ENCODE peak calls at places on chromosome 19, in eight cellular contexts. One of them, this sample, is unnamed.

GRCh38 chr19:50266896-50267295 is 62.3 kb downstream of the KCNC3 start:
- DNase-seq in mesenchymal stem cell: no peak
- DNase-seq in colonic mucosa: peak
- DNase-seq in fibroblast of lung: no peak
- DNase-seq in NCI-H460: no peak
- DNase-seq in AG04449: no peak
- DNase-seq in NCI-H1436: peak
- DNase-seq in cardiac fibroblast: no peak
- DNase-seq in this sample: peak

GRCh38 chr19:38735257-38735686 is 9.0 kb downstream of the CAPN12 start:
- DNase-seq in AG04449: no peak
- DNase-seq in mesenchymal stem cell: no peak
- DNase-seq in fibroblast of lung: no peak
- DNase-seq in NCI-H1436: peak
- DNase-seq in colonic mucosa: peak
- DNase-seq in cardiac fibroblast: no peak
- DNase-seq in NCI-H460: no peak
- DNase-seq in this sample: peak

GRCh38 chr19:34314437-34315313 is 50.3 kb upstream of the GPI start:
- DNase-seq in mesenchymal stem cell: no peak
- DNase-seq in fibroblast of lung: no peak
- DNase-seq in AG04449: no peak
- DNase-seq in NCI-H1436: no peak
- DNase-seq in colonic mucosa: no peak
- DNase-seq in cardiac fibroblast: no peak
- DNase-seq in NCI-H460: no peak
- DNase-seq in this sample: no peak

GRCh38 chr19:532578-533484 is 1.3 kb downstream of the CDC34 start:
- DNase-seq in NCI-H460: peak
- DNase-seq in cardiac fibroblast: peak
- DNase-seq in AG04449: no peak
- DNase-seq in colonic mucosa: peak
- DNase-seq in NCI-H1436: no peak
- DNase-seq in fibroblast of lung: peak
- DNase-seq in mesenchymal stem cell: peak
- DNase-seq in this sample: peak

GRCh38 chr19:49396738-49397505 is 8.9 kb downstream of the KASH5 start:
- DNase-seq in cardiac fibroblast: no peak
- DNase-seq in fibroblast of lung: no peak
- DNase-seq in mesenchymal stem cell: no peak
- DNase-seq in colonic mucosa: no peak
- DNase-seq in NCI-H460: no peak
- DNase-seq in NCI-H1436: no peak
- DNase-seq in AG04449: no peak
- DNase-seq in this sample: no peak

GRCh38 chr19:28309072-28309471 is 903.9 kb downstream of the UQCRFS1 start:
- DNase-seq in colonic mucosa: no peak
- DNase-seq in AG04449: no peak
- DNase-seq in NCI-H460: no peak
- DNase-seq in fibroblast of lung: no peak
- DNase-seq in NCI-H1436: no peak
- DNase-seq in mesenchymal stem cell: no peak
- DNase-seq in cardiac fibroblast: no peak
- DNase-seq in this sample: no peak

GRCh38 chr19:42092350-42092749 is 16.4 kb downstream of the ZNF574 start:
- DNase-seq in AG04449: no peak
- DNase-seq in cardiac fibroblast: peak
- DNase-seq in NCI-H460: no peak
- DNase-seq in mesenchymal stem cell: no peak
- DNase-seq in fibroblast of lung: no peak
- DNase-seq in colonic mucosa: peak
- DNase-seq in NCI-H1436: peak
- DNase-seq in this sample: peak

GRCh38 chr19:5588441-5588840 is 20.7 kb upstream of the TINCR start:
- DNase-seq in NCI-H1436: no peak
- DNase-seq in NCI-H460: no peak
- DNase-seq in AG04449: no peak
- DNase-seq in fibroblast of lung: peak
- DNase-seq in mesenchymal stem cell: no peak
- DNase-seq in colonic mucosa: no peak
- DNase-seq in cardiac fibroblast: no peak
- DNase-seq in this sample: no peak

GRCh38 chr19:6963937-6964336 is 57.3 kb downstream of the MBD3L2B start:
- DNase-seq in fibroblast of lung: no peak
- DNase-seq in cardiac fibroblast: no peak
- DNase-seq in AG04449: no peak
- DNase-seq in NCI-H460: no peak
- DNase-seq in colonic mucosa: no peak
- DNase-seq in NCI-H1436: no peak
- DNase-seq in mesenchymal stem cell: no peak
- DNase-seq in this sample: no peak

GRCh38 chr19:43675269-43675879 is 5.4 kb upstream of the PLAUR start:
- DNase-seq in cardiac fibroblast: no peak
- DNase-seq in fibroblast of lung: peak
- DNase-seq in NCI-H460: no peak
- DNase-seq in AG04449: no peak
- DNase-seq in mesenchymal stem cell: peak
- DNase-seq in NCI-H1436: no peak
- DNase-seq in colonic mucosa: peak
- DNase-seq in this sample: peak

GRCh38 chr19:7831452-7831851 is 1.4 kb downstream of the EVI5L start:
- DNase-seq in cardiac fibroblast: peak
- DNase-seq in colonic mucosa: no peak
- DNase-seq in mesenchymal stem cell: peak
- DNase-seq in AG04449: no peak
- DNase-seq in NCI-H460: peak
- DNase-seq in NCI-H1436: no peak
- DNase-seq in fibroblast of lung: peak
- DNase-seq in this sample: peak

GRCh38 chr19:48635966-48636858 is 967 bp downstream of the DBP start:
- DNase-seq in NCI-H460: no peak
- DNase-seq in fibroblast of lung: no peak
- DNase-seq in cardiac fibroblast: no peak
- DNase-seq in NCI-H1436: peak
- DNase-seq in mesenchymal stem cell: no peak
- DNase-seq in colonic mucosa: peak
- DNase-seq in AG04449: no peak
- DNase-seq in this sample: peak

GRCh38 chr19:41373993-41374392 is 2.3 kb upstream of the TMEM91 start:
- DNase-seq in NCI-H460: no peak
- DNase-seq in colonic mucosa: peak
- DNase-seq in NCI-H1436: peak
- DNase-seq in cardiac fibroblast: peak
- DNase-seq in AG04449: peak
- DNase-seq in mesenchymal stem cell: peak
- DNase-seq in fibroblast of lung: peak
- DNase-seq in this sample: peak

GRCh38 chr19:7869453-7869909 is 4.7 kb downstream of the PRR36 start:
- DNase-seq in cardiac fibroblast: peak
- DNase-seq in NCI-H460: peak
- DNase-seq in colonic mucosa: peak
- DNase-seq in AG04449: no peak
- DNase-seq in fibroblast of lung: no peak
- DNase-seq in NCI-H1436: no peak
- DNase-seq in mesenchymal stem cell: peak
- DNase-seq in this sample: peak

GRCh38 chr19:13207237-13208130 is 57.3 kb downstream of the IER2 start:
- DNase-seq in NCI-H1436: no peak
- DNase-seq in cardiac fibroblast: no peak
- DNase-seq in colonic mucosa: no peak
- DNase-seq in AG04449: no peak
- DNase-seq in mesenchymal stem cell: no peak
- DNase-seq in NCI-H460: no peak
- DNase-seq in fibroblast of lung: no peak
- DNase-seq in this sample: peak

GRCh38 chr19:47133021-47133471 is 2.4 kb downstream of the SAE1 start:
- DNase-seq in NCI-H1436: no peak
- DNase-seq in mesenchymal stem cell: no peak
- DNase-seq in fibroblast of lung: no peak
- DNase-seq in cardiac fibroblast: no peak
- DNase-seq in colonic mucosa: no peak
- DNase-seq in NCI-H460: no peak
- DNase-seq in AG04449: no peak
- DNase-seq in this sample: no peak

GRCh38 chr19:1860821-1861598 is 2.4 kb downstream of the KLF16 start:
- DNase-seq in cardiac fibroblast: no peak
- DNase-seq in NCI-H460: no peak
- DNase-seq in NCI-H1436: no peak
- DNase-seq in AG04449: no peak
- DNase-seq in fibroblast of lung: no peak
- DNase-seq in mesenchymal stem cell: no peak
- DNase-seq in colonic mucosa: peak
- DNase-seq in this sample: no peak

GRCh38 chr19:41310031-41310831 is at the start of gene CCDC97:
- DNase-seq in NCI-H1436: peak
- DNase-seq in colonic mucosa: peak
- DNase-seq in cardiac fibroblast: peak
- DNase-seq in mesenchymal stem cell: peak
- DNase-seq in fibroblast of lung: peak
- DNase-seq in AG04449: no peak
- DNase-seq in NCI-H460: peak
- DNase-seq in this sample: peak

GRCh38 chr19:6476155-6476895 is 5.3 kb downstream of the DENND1C start:
- DNase-seq in NCI-H1436: no peak
- DNase-seq in colonic mucosa: peak
- DNase-seq in cardiac fibroblast: peak
- DNase-seq in AG04449: no peak
- DNase-seq in NCI-H460: peak
- DNase-seq in fibroblast of lung: peak
- DNase-seq in mesenchymal stem cell: peak
- DNase-seq in this sample: peak

GRCh38 chr19:9323557-9323918 is 441 bp upstream of the ZNF559 start:
- DNase-seq in NCI-H1436: peak
- DNase-seq in colonic mucosa: peak
- DNase-seq in NCI-H460: peak
- DNase-seq in fibroblast of lung: peak
- DNase-seq in AG04449: peak
- DNase-seq in mesenchymal stem cell: no peak
- DNase-seq in cardiac fibroblast: peak
- DNase-seq in this sample: peak

GRCh38 chr19:13022111-13022858 is 27.0 kb downstream of the NFIX start:
- DNase-seq in cardiac fibroblast: peak
- DNase-seq in colonic mucosa: no peak
- DNase-seq in mesenchymal stem cell: peak
- DNase-seq in NCI-H460: no peak
- DNase-seq in fibroblast of lung: peak
- DNase-seq in NCI-H1436: no peak
- DNase-seq in AG04449: no peak
- DNase-seq in this sample: no peak

GRCh38 chr19:6238643-6239281 is 41.0 kb downstream of the MLLT1 start:
- DNase-seq in fibroblast of lung: peak
- DNase-seq in colonic mucosa: no peak
- DNase-seq in NCI-H460: no peak
- DNase-seq in NCI-H1436: no peak
- DNase-seq in cardiac fibroblast: peak
- DNase-seq in AG04449: no peak
- DNase-seq in mesenchymal stem cell: no peak
- DNase-seq in this sample: peak

GRCh38 chr19:4414144-4414799 is 11.8 kb downstream of the CHAF1A start:
- DNase-seq in mesenchymal stem cell: peak
- DNase-seq in fibroblast of lung: peak
- DNase-seq in AG04449: no peak
- DNase-seq in cardiac fibroblast: peak
- DNase-seq in NCI-H460: no peak
- DNase-seq in colonic mucosa: no peak
- DNase-seq in NCI-H1436: no peak
- DNase-seq in this sample: no peak

GRCh38 chr19:13302521-13303270 is 152.5 kb downstream of the IER2 start:
- DNase-seq in AG04449: no peak
- DNase-seq in fibroblast of lung: no peak
- DNase-seq in cardiac fibroblast: no peak
- DNase-seq in mesenchymal stem cell: no peak
- DNase-seq in NCI-H1436: no peak
- DNase-seq in colonic mucosa: no peak
- DNase-seq in NCI-H460: no peak
- DNase-seq in this sample: no peak

GRCh38 chr19:50794778-50795664 is 4.8 kb downstream of the ACP4 start:
- DNase-seq in fibroblast of lung: no peak
- DNase-seq in colonic mucosa: no peak
- DNase-seq in mesenchymal stem cell: no peak
- DNase-seq in cardiac fibroblast: no peak
- DNase-seq in NCI-H1436: no peak
- DNase-seq in AG04449: no peak
- DNase-seq in NCI-H460: no peak
- DNase-seq in this sample: peak

GRCh38 chr19:30293051-30293785 is 79.0 kb upstream of the ZNF536 start:
- DNase-seq in cardiac fibroblast: no peak
- DNase-seq in NCI-H1436: no peak
- DNase-seq in mesenchymal stem cell: no peak
- DNase-seq in AG04449: no peak
- DNase-seq in colonic mucosa: no peak
- DNase-seq in NCI-H460: no peak
- DNase-seq in fibroblast of lung: no peak
- DNase-seq in this sample: no peak

GRCh38 chr19:2345794-2346663 is 14.0 kb upstream of the TMPRSS9 start:
- DNase-seq in AG04449: no peak
- DNase-seq in cardiac fibroblast: peak
- DNase-seq in NCI-H1436: no peak
- DNase-seq in NCI-H460: no peak
- DNase-seq in fibroblast of lung: no peak
- DNase-seq in colonic mucosa: peak
- DNase-seq in mesenchymal stem cell: no peak
- DNase-seq in this sample: peak

GRCh38 chr19:35224681-35225604 is 3.6 kb downstream of the FAM187B start:
- DNase-seq in colonic mucosa: peak
- DNase-seq in NCI-H1436: no peak
- DNase-seq in NCI-H460: no peak
- DNase-seq in mesenchymal stem cell: no peak
- DNase-seq in cardiac fibroblast: no peak
- DNase-seq in fibroblast of lung: no peak
- DNase-seq in AG04449: no peak
- DNase-seq in this sample: peak

This sample was measured in mucosa of descending colon.